ENCODE peak calls at places on chromosomes 4 and X, in five cellular contexts. K, G, W, N and V are unnamed samples.

GRCh38 chr4:78268607-78269006 is 211.5 kb downstream of the FRAS1 start:
- DNase-seq in G (no peak), K (no peak), W (no peak), N (no peak), V (no peak)

GRCh38 chrX:21412029-21412428 is 37.8 kb downstream of the CNKSR2 start:
- DNase-seq in K (no peak), W (no peak), N (no peak), G (no peak), V (no peak)

GRCh38 chrX:8867454-8867853 is 66.3 kb upstream of the FAM9A start:
- DNase-seq in W (no peak), K (no peak), N (no peak), G (no peak), V (no peak)

GRCh38 chr4:17492058-17492741 is 19.7 kb downstream of the QDPR start:
- DNase-seq in K (no peak), N (no peak), W (peak), G (no peak), V (no peak)

GRCh38 chr4:56512166-56512565 is 6.6 kb downstream of the ARL9 start:
- DNase-seq in N (no peak), G (peak), W (no peak), K (no peak), V (no peak)

GRCh38 chr4:54902261-54902660 is 223.1 kb downstream of the KDR start:
- DNase-seq in W (no peak), N (no peak), K (no peak), G (no peak), V (peak)

GRCh38 chr4:97404876-97405523 is 738.3 kb downstream of the STPG2 start:
- DNase-seq in N (no peak), W (no peak), K (no peak), G (no peak), V (no peak)

GRCh38 chr4:134935320-134935719 is 733.7 kb upstream of the PABPC4L start:
- DNase-seq in N (peak), W (peak), G (peak), K (no peak), V (peak)

GRCh38 chr4:98873059-98873458 is 55.9 kb downstream of the EIF4E start:
- DNase-seq in G (peak), K (no peak), N (no peak), W (no peak), V (no peak)

GRCh38 chr4:40046311-40046980 is 10.2 kb upstream of the N4BP2 start:
- DNase-seq in K (no peak), N (no peak), G (peak), W (no peak), V (peak)

GRCh38 chr4:141560056-141560455 is 76.3 kb upstream of the IL15 start:
- DNase-seq in W (no peak), K (no peak), N (no peak), G (no peak), V (no peak)

GRCh38 chrX:85955510-85955909 is 91.8 kb downstream of the CHM start:
- DNase-seq in K (no peak), G (no peak), N (no peak), W (no peak), V (no peak)

GRCh38 chr4:118834070-118834469 is 1.9 kb downstream of the SEC24D start:
- DNase-seq in K (no peak), W (peak), G (no peak), N (no peak), V (no peak)

GRCh38 chr4:131499139-131499873 is 1649.8 kb upstream of the PCDH10 start:
- DNase-seq in W (no peak), N (no peak), K (no peak), G (peak), V (no peak)

GRCh38 chrX:17520206-17520605 is 145.2 kb downstream of the NHS start:
- DNase-seq in K (no peak), G (no peak), W (no peak), N (no peak), V (no peak)

GRCh38 chr4:163462556-163462955 is 11.0 kb downstream of the TKTL2 start:
- DNase-seq in N (no peak), K (no peak), W (no peak), G (no peak), V (no peak)

GRCh38 chrX:93591398-93591797 is 82.0 kb downstream of the NAP1L3 start:
- DNase-seq in N (no peak), K (no peak), G (no peak), W (no peak), V (no peak)

GRCh38 chrX:134747006-134747405 is 88.7 kb upstream of the PLAC1 start:
- DNase-seq in N (no peak), W (no peak), G (no peak), K (no peak), V (no peak)

GRCh38 chr4:184255361-184255760 is 37.7 kb upstream of the ENPP6 start:
- DNase-seq in W (peak), G (no peak), K (no peak), N (no peak), V (no peak)

GRCh38 chr4:123547167-123547817 is 150.7 kb downstream of the SPRY1 start:
- DNase-seq in K (no peak), W (no peak), G (peak), N (peak), V (no peak)

GRCh38 chr4:54318904-54319303 is 89.8 kb downstream of the PDGFRA start:
- DNase-seq in K (peak), G (peak), N (no peak), W (peak), V (peak)

GRCh38 chr4:4362991-4363697 is 23.8 kb upstream of the NSG1 start:
- DNase-seq in N (no peak), G (no peak), K (no peak), W (no peak), V (no peak)

GRCh38 chrX:153333821-153334653 is at the start of gene ZNF275:
- DNase-seq in K (peak), W (peak), N (peak), G (peak), V (peak)

GRCh38 chr4:99473131-99473530 is 37.7 kb upstream of the C4orf17 start:
- DNase-seq in G (no peak), K (no peak), W (no peak), N (no peak), V (no peak)

GRCh38 chr4:153234923-153235322 is 30.7 kb downstream of the TRIM2 start:
- DNase-seq in K (peak), N (no peak), W (no peak), G (no peak), V (no peak)

GRCh38 chrX:6777211-6778002 is 242.5 kb upstream of the VCX3A start:
- DNase-seq in W (no peak), G (no peak), N (no peak), K (no peak), V (no peak)

GRCh38 chr4:86778169-86778568 is 71.0 kb downstream of the SLC10A6 start:
- DNase-seq in G (no peak), W (no peak), K (no peak), N (no peak), V (no peak)

GRCh38 chr4:86769794-86770193 is 79.4 kb downstream of the SLC10A6 start:
- DNase-seq in K (no peak), W (no peak), G (no peak), N (no peak), V (no peak)

GRCh38 chr4:86771141-86771540 is 78.0 kb downstream of the SLC10A6 start:
- DNase-seq in N (no peak), K (no peak), G (no peak), W (no peak), V (no peak)

GRCh38 chr4:86775061-86775460 is 74.1 kb downstream of the SLC10A6 start:
- DNase-seq in N (no peak), W (no peak), K (no peak), G (no peak), V (no peak)
- TF ChIP-seq JUND in N (no peak), W (no peak), K (no peak), G (no peak), V (no peak)

DNA sequence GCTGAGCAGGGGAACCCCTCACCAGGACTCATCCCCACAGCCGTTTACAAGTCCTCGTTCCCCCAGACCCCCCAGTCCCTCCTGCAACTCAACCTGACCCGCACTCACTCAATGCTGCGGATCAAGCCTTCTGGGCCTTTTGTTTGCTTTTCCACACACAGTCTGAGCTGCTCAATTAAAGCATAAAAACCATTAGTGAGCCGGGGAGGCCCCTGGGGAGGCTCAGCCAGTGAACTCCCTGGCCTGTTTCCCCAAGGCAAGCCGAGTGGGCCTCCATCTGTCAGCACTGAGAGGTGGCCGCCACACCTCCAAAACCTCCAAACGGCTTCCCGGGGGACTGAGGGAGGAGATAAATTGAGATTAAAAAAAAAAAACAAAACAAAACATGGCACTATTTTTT is 158.5 kb downstream of the SHOX start:
- DNase-seq in W (no peak), K (no peak), N (no peak), G (no peak), V (no peak)
- TF ChIP-seq JUND in W (no peak), K (no peak), N (no peak), G (no peak), V (no peak)

GRCh38 chr4:145435646-145436045 is 46.0 kb upstream of the SMAD1 start:
- DNase-seq in K (no peak), W (no peak), G (no peak), N (no peak), V (peak)

GRCh38 chr4:145438298-145438697 is 43.4 kb upstream of the SMAD1 start:
- DNase-seq in W (no peak), K (no peak), G (no peak), N (no peak), V (no peak)

GRCh38 chr4:145436114-145436513 is 45.5 kb upstream of the SMAD1 start:
- DNase-seq in N (no peak), W (no peak), K (no peak), G (no peak), V (no peak)

GRCh38 chr4:145437466-145437865 is 44.2 kb upstream of the SMAD1 start:
- DNase-seq in W (no peak), G (no peak), K (no peak), N (no peak), V (no peak)

GRCh38 chr4:145436793-145437192 is 44.9 kb upstream of the SMAD1 start:
- DNase-seq in N (no peak), W (no peak), K (no peak), G (no peak), V (peak)
- TF ChIP-seq JUND in N (no peak), W (no peak), K (no peak), G (no peak), V (no peak)

GRCh38 chr4:24230955-24231354 is 341.1 kb upstream of the PPARGC1A start:
- DNase-seq in G (no peak), K (no peak), N (no peak), W (no peak), V (no peak)

GRCh38 chr4:24228692-24229091 is 338.8 kb upstream of the PPARGC1A start:
- DNase-seq in W (no peak), G (no peak), N (no peak), K (no peak), V (no peak)

GRCh38 chr4:24226018-24226417 is 336.2 kb upstream of the PPARGC1A start:
- DNase-seq in N (no peak), G (no peak), W (no peak), K (no peak), V (no peak)

GRCh38 chr4:24226667-24227066 is 336.8 kb upstream of the PPARGC1A start:
- DNase-seq in K (no peak), G (no peak), N (no peak), W (no peak), V (no peak)

DNA sequence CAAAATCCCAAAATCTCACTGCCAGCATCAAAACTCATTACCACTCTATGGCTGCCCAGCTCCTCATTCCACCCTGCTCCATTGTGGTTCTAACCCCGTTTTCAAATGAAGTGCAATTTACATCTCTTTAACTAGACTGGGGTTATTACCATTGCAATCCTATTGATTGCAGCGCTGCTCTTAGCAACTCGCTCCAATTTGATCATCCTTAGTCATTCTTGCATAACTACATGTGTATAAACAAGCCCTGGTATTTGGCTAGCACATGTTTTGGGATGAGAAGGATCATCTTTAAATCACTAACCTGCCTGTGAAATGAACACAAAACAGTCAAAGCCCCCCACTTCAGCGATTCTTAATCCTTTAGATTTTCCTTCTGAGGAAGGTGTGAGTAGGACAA is 340.1 kb upstream of the PPARGC1A start:
- DNase-seq in N (no peak), G (no peak), W (no peak), K (no peak), V (no peak)
- TF ChIP-seq JUND in N (no peak), G (no peak), W (no peak), K (no peak), V (no peak)

DNA sequence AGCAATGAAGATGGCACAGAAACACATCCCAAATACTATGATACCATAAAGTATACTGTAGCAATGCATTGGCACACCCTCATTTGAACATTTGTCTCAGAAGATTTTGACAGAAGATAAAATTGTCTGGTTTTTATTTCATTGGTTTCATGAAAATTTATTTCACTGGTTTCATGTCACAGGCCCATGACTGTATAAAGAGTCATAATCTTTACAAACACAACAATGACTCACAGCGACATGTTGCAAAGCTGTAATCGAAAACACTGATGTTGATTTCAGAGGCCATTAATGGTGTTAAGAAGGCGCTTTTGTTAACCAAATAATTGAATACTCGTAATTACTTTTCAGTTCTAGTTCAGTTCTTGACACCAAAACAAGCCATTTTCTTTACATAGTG is 8.1 kb upstream of the DTHD1 start:
- DNase-seq in K (no peak), G (no peak), N (no peak), W (no peak), V (no peak)
- TF ChIP-seq JUND in K (no peak), G (no peak), N (no peak), W (no peak), V (no peak)

GRCh38 chrX:123884809-123885408 is 25.1 kb downstream of the XIAP start:
- DNase-seq in W (peak), G (peak), K (no peak), N (no peak), V (peak)
- TF ChIP-seq JUND in W (no peak), G (no peak), K (no peak), N (no peak), V (no peak)

GRCh38 chr4:23438764-23439163 is 451.1 kb downstream of the PPARGC1A start:
- DNase-seq in G (no peak), N (no peak), W (no peak), K (no peak), V (no peak)
- TF ChIP-seq JUND in G (no peak), N (no peak), W (no peak), K (no peak), V (no peak)

DNA sequence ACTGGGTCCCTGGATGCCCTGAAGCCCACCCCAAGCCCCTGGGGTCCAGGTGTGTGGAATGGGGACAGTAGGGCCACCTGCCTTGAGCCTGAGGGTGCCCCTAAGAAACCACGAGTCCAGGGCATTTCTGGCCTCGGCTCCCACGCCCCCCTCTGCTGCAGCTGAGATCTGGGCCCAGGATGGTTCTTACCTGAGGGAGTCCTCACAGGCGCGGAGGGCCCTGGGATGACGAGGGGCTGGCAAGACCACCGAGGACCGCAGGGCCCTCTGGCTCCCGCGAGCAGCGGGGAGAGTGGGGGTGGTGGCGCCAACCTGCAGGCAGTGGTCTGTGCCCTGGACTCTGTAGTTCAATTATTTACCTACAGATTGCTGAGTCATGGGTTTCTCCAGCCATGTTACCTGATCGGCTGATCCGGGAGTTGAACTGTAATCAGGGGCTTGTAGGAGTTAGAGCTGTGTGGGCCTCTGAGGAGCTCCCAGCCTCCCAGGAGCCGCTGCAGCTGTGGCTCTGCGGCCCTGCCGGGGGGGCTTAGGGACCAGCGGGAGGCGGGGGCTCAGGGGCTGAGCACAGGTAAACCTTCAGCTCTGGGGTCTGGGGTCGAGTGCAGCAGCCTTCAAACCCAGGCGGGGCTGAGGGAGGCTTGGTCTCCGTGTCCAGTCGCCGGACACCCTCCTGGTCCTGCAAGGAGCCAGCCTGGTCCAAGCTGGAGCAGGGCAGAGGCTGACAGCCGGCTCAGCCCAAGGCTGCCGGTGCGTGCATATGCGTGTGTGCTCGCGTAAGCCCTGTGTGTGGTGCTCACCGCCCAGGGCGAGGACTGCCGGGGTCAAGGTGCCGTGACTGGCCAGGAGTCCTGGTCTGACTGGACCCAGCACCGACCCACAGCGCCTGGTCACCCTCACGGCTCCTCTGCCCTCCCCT is at the start of gene SLC26A1:
- DNase-seq in W (no peak), K (no peak), G (peak), N (no peak), V (peak)
- TF ChIP-seq JUND in W (no peak), K (no peak), G (no peak), N (no peak), V (no peak)

DNA sequence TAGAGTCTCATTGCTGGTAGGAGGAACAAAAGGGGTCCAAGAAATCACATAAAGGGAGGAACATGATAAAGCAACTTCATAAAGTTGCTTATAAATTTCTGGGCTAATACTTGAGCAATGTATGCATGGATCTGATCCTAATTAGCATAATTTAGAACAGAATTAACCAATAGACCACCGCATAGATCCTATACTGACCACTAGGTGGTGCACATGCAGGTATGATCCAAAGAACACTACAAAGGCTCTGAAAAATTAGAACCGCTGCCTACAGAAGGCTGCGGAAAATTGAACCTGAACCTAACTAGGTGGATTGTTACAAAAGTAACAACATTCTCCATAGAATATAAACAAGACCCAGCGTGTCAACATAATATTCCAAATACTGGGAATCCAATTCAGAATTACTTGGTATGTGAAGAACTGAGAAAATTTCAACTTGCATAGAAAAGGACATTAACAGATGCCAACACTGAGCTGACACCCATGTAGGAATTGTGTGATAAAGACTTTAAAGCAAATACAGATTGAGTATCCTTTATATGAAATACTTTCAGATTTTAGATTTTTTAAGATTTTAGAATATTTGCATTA is 23.3 kb downstream of the BRCC3 start:
- DNase-seq in G (peak), K (no peak), N (no peak), W (peak), V (no peak)
- TF ChIP-seq JUND in G (no peak), K (no peak), N (no peak), W (no peak), V (no peak)

GRCh38 chr4:142913034-142913433 is 66.9 kb upstream of the INPP4B start:
- DNase-seq in G (no peak), K (no peak), W (no peak), N (no peak), V (no peak)

GRCh38 chr4:142923619-142924018 is 77.5 kb upstream of the INPP4B start:
- DNase-seq in G (no peak), K (no peak), W (no peak), N (no peak), V (peak)

GRCh38 chr4:142913461-142914030 is 67.4 kb upstream of the INPP4B start:
- DNase-seq in G (no peak), N (no peak), K (no peak), W (no peak), V (no peak)

GRCh38 chr4:142922720-142923119 is 76.6 kb upstream of the INPP4B start:
- DNase-seq in G (no peak), K (no peak), W (no peak), N (no peak), V (no peak)

GRCh38 chr4:142917678-142918077 is 71.6 kb upstream of the INPP4B start:
- DNase-seq in K (no peak), W (no peak), N (no peak), G (no peak), V (no peak)
- TF ChIP-seq JUND in K (no peak), W (no peak), N (no peak), G (no peak), V (no peak)